ENCODE peak calls at places on chromosome 5, in ten cellular contexts. L is ovary, M is A549, G is transverse colon, E is H1, O is SK-N-SH, N is GM12878, R is stomach, B is tibial nerve, A is esophagus muscularis mucosa. P is an unnamed sample.

GRCh38 chr5:179696605-179697004 is 2.2 kb upstream of the CANX start:
- DNase-seq in L (no peak), M (no peak), G (no peak), E (no peak), O (no peak), N (no peak), R (no peak), B (no peak), A (no peak), P (no peak)

GRCh38 chr5:67200809-67201562 is 4.4 kb upstream of the CD180 start:
- DNase-seq in L (no peak), M (no peak), G (no peak), E (no peak), O (no peak), N (no peak), R (no peak), B (no peak), A (no peak), P (no peak)

GRCh38 chr5:146461319-146461718 is 14.2 kb downstream of the TCERG1 start:
- DNase-seq in L (no peak), M (no peak), G (no peak), E (no peak), O (no peak), N (no peak), R (no peak), B (no peak), A (no peak), P (no peak)

GRCh38 chr5:4295663-4296339 is 700.2 kb downstream of the IRX1 start:
- DNase-seq in L (no peak), M (no peak), G (no peak), E (peak; percentile 13), O (peak; percentile 45), N (no peak), R (no peak), B (no peak), A (no peak), P (no peak)

GRCh38 chr5:53109041-53109435 is 519 bp downstream of the MOCS2 start:
- DNase-seq in L (no peak), M (peak; percentile 6), G (no peak), E (no peak), O (no peak), N (peak; percentile 13), R (no peak), B (no peak), A (no peak), P (no peak)

GRCh38 chr5:141303756-141304155 is at the start of gene SLC25A2:
- DNase-seq in L (no peak), M (no peak), G (no peak), E (no peak), O (no peak), N (no peak), R (no peak), B (no peak), A (no peak), P (no peak)

GRCh38 chr5:96788112-96788749 is 19.5 kb downstream of the ERAP1 start:
- DNase-seq in L (no peak), M (no peak), G (no peak), E (no peak), O (no peak), N (no peak), R (no peak), B (no peak), A (no peak), P (no peak)

GRCh38 chr5:89929173-89929572 is 480.4 kb downstream of the CETN3 start:
- DNase-seq in L (no peak), M (no peak), G (no peak), E (no peak), O (no peak), N (no peak), R (no peak), B (no peak), A (no peak), P (no peak)

GRCh38 chr5:171825046-171825445 is 39.4 kb downstream of the SMIM23 start:
- DNase-seq in L (no peak), M (no peak), G (no peak), E (no peak), O (no peak), N (no peak), R (no peak), B (no peak), A (no peak), P (no peak)

GRCh38 chr5:172926796-172927195 is 32.4 kb upstream of the RPL26L1 start:
- DNase-seq in L (no peak), M (peak; percentile 60), G (no peak), E (no peak), O (no peak), N (no peak), R (no peak), B (no peak), A (no peak), P (no peak)

GRCh38 chr5:174760721-174761120 is 36.3 kb downstream of the MSX2 start:
- DNase-seq in L (no peak), M (no peak), G (no peak), E (no peak), O (no peak), N (no peak), R (no peak), B (no peak), A (no peak), P (no peak)

GRCh38 chr5:16095612-16096011 is 84.0 kb downstream of the MARCHF11 start:
- DNase-seq in L (no peak), M (no peak), G (no peak), E (no peak), O (no peak), N (no peak), R (no peak), B (no peak), A (no peak), P (no peak)

GRCh38 chr5:149135536-149136201 is 5.6 kb upstream of the ABLIM3 start:
- DNase-seq in L (no peak), M (no peak), G (no peak), E (no peak), O (no peak), N (no peak), R (no peak), B (no peak), A (no peak), P (no peak)

GRCh38 chr5:140297283-140297682 is 5.6 kb downstream of the PFDN1 start:
- DNase-seq in L (no peak), M (no peak), G (no peak), E (no peak), O (no peak), N (no peak), R (no peak), B (no peak), A (no peak), P (no peak)
- H3K27ac ChIP-seq in L (no peak overlapping the region), M (no peak overlapping the region), G (peak overlapping the region; percentile 31), E (no peak overlapping the region), O (peak overlapping the region; percentile 96), N (no peak overlapping the region), R (peak overlapping the region; percentile 68), B (peak overlapping the region; percentile 85), A (peak overlapping the region; percentile 58), P (peak overlapping the region; percentile 40)

GRCh38 chr5:178106556-178107239 is 6.6 kb upstream of the N4BP3 start:
- DNase-seq in L (no peak), M (no peak), G (no peak), E (no peak), O (no peak), N (no peak), R (no peak), B (no peak), A (no peak), P (no peak)
- TF ChIP-seq EP300 in L (no peak), M (no peak), G (no peak), E (no peak), O (no peak), N (no peak), R (no peak), B (no peak), A (no peak), P (no peak)

DNA sequence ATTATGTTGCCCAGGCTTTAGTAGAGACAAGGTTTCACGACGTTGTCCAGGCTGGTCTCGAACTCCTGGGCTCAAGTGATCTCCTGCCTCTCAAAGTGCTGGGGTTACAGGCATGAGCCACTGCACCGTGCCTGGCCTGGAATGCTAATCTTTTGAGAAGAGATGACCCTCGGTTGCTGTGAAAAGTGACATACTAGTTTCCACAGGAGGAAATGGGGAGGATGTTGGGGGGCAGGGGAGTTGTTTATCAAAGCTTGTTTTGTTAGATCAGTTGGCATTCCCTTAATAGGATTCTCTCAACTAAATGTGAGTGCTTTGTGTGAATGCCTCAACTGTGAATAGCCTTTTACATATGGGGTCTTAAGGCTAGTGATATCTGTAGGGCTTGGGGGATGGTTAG is 16.4 kb upstream of the MATR3 start:
- DNase-seq in L (no peak), M (no peak), G (no peak), E (no peak), O (no peak), N (no peak), R (no peak), B (no peak), A (no peak), P (no peak)
- H3K27ac ChIP-seq in L (no peak overlapping the region), M (peak overlapping the region; percentile 94), G (peak overlapping the region; percentile 87), E (no peak overlapping the region), O (no peak overlapping the region), N (peak overlapping the region; percentile 64), R (peak overlapping the region; percentile 54), B (no peak overlapping the region), A (no peak overlapping the region), P (no peak overlapping the region)

DNA sequence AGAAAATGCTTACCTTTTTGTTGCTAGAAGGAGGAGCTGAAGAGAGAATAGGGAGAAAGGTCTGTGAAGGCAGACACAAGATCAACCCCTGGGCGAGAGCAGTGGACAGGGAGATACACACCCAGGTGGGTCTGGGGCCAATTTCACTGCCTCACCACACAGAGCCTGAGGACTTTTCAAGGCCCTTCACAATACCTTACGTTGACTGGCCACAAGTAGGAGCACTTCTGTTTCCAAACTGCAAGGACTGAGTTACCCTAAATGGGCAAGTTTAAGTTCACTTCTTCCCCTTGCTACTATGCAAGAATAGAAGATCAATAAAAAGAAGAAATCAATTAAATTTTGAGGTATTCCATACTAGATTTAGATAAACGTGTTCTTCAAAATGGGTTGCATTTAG is 174.5 kb upstream of the SLC12A2 start:
- DNase-seq in L (no peak), M (peak; percentile 84), G (no peak), E (peak; percentile 13), O (peak; percentile 13), N (no peak), R (no peak), B (no peak), A (no peak), P (no peak)
- TF ChIP-seq EP300 in L (no peak), M (no peak), G (no peak), E (no peak), O (no peak), N (no peak), R (no peak), B (no peak), A (no peak), P (no peak)

DNA sequence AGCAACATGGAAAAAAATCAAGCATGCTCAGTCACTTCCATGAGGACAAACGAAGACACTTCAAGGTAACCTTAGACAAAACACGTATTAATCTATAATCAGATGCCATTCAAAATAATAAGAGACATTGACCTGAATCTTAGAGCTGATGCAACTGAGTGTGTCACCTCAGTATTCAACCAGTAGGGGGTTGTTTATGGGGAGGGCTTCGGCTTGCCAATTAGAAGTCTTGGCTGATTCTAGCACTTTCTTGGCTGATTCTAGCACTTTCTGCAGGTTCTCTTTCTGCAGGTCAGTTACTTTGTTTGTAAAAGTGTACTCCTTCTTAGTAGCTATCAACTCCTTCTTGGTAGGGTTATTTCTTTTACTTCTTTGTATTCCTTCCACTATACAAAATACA is 317.6 kb downstream of the ENC1 start:
- DNase-seq in L (no peak), M (no peak), G (no peak), E (no peak), O (no peak), N (no peak), R (no peak), B (no peak), A (no peak), P (no peak)
- H3K27ac ChIP-seq in L (no peak overlapping the region), M (no peak overlapping the region), G (no peak overlapping the region), E (no peak overlapping the region), O (no peak overlapping the region), N (no peak overlapping the region), R (no peak overlapping the region), B (no peak overlapping the region), A (no peak overlapping the region), P (no peak overlapping the region)

GRCh38 chr5:133222521-133222920 is 170.7 kb downstream of the HSPA4 start:
- DNase-seq in L (no peak), M (no peak), G (no peak), E (no peak), O (no peak), N (no peak), R (no peak), B (no peak), A (no peak), P (no peak)
- TF ChIP-seq EP300 in L (no peak), M (no peak), G (no peak), E (no peak), O (no peak), N (no peak), R (no peak), B (no peak), A (no peak), P (no peak)